ENCODE peak calls at places on chromosomes 7 and 10, in four cellular contexts. P, F, X and C are unnamed samples.

GRCh38 chr10:44437837-44438752 is 53.2 kb upstream of the CXCL12 start:
- DNase-seq in P (no peak), F (no peak), X (no peak), C (no peak)

GRCh38 chr7:25034136-25034535 is 54.2 kb upstream of the OSBPL3 start:
- DNase-seq in P (no peak), F (no peak), X (no peak), C (peak)

GRCh38 chr10:121078036-121078435 is 226.9 kb downstream of the WDR11 start:
- DNase-seq in P (no peak), F (no peak), X (peak), C (no peak)

GRCh38 chr10:84308481-84309304 is 19.7 kb upstream of the CCSER2 start:
- DNase-seq in P (peak), F (peak), X (peak), C (peak)

GRCh38 chr7:144670251-144670650 is 165.6 kb downstream of the TPK1 start:
- DNase-seq in P (peak), F (no peak), X (no peak), C (no peak)

GRCh38 chr10:67077376-67077775 is 151.5 kb downstream of the LRRTM3 start:
- DNase-seq in P (no peak), F (no peak), X (no peak), C (no peak)

GRCh38 chr7:121480058-121480457 is 84.0 kb upstream of the FAM3C start:
- DNase-seq in P (no peak), F (no peak), X (no peak), C (no peak)

GRCh38 chr10:71698737-71699136 is 20.8 kb downstream of the C10orf105 start:
- DNase-seq in P (no peak), F (no peak), X (no peak), C (no peak)

GRCh38 chr10:35607475-35608316 is 2.6 kb downstream of the GJD4 start:
- DNase-seq in P (no peak), F (no peak), X (no peak), C (peak)

GRCh38 chr10:60172363-60172990 is 217.2 kb downstream of the ANK3 start:
- DNase-seq in P (no peak), F (no peak), X (no peak), C (no peak)

GRCh38 chr10:101690461-101690860 is 4.5 kb downstream of the FBXW4 start:
- DNase-seq in P (no peak), F (no peak), X (no peak), C (no peak)

GRCh38 chr10:110893559-110894179 is 21.9 kb downstream of the PDCD4 start:
- DNase-seq in P (peak), F (no peak), X (peak), C (peak)

GRCh38 chr10:97726636-97727178 is 10.2 kb upstream of the ZFYVE27 start:
- DNase-seq in P (no peak), F (no peak), X (no peak), C (no peak)

GRCh38 chr7:131363719-131364118 is 36.0 kb downstream of the MKLN1 start:
- DNase-seq in P (no peak), F (no peak), X (peak), C (no peak)

GRCh38 chr7:69364814-69365587 is 233.3 kb upstream of the AUTS2 start:
- DNase-seq in P (no peak), F (no peak), X (peak), C (no peak)

GRCh38 chr10:94093286-94093905 is 99.7 kb downstream of the PLCE1 start:
- DNase-seq in P (no peak), F (no peak), X (no peak), C (no peak)

GRCh38 chr10:126663328-126663727 is 7.2 kb downstream of the C10orf90 start:
- DNase-seq in P (no peak), F (no peak), X (no peak), C (peak)

GRCh38 chr10:97508342-97508741 is 9.6 kb downstream of the UBTD1 start:
- DNase-seq in P (no peak), F (no peak), X (no peak), C (no peak)

GRCh38 chr7:148474421-148474820 is 116.1 kb upstream of the C7orf33 start:
- DNase-seq in P (no peak), F (no peak), X (no peak), C (no peak)

GRCh38 chr10:117684673-117685211 is 142.2 kb downstream of the EMX2 start:
- DNase-seq in P (no peak), F (no peak), X (peak), C (no peak)

GRCh38 chr10:101845903-101846302 is 2.3 kb upstream of the KCNIP2 start:
- DNase-seq in P (no peak), F (no peak), X (no peak), C (no peak)

GRCh38 chr10:6713716-6714115 is 133.6 kb upstream of the PRKCQ start:
- DNase-seq in P (peak), F (no peak), X (no peak), C (peak)

GRCh38 chr7:112067205-112067604 is 139.0 kb downstream of the DOCK4 start:
- DNase-seq in P (no peak), F (no peak), X (no peak), C (no peak)

GRCh38 chr10:121217331-121217730 is 366.2 kb downstream of the WDR11 start:
- DNase-seq in P (no peak), F (no peak), X (peak), C (no peak)

GRCh38 chr10:124647421-124648130 is 96.6 kb downstream of the FAM53B start:
- DNase-seq in P (peak), F (peak), X (no peak), C (peak)

GRCh38 chr7:149595541-149595940 is 97.9 kb upstream of the ZNF746 start:
- DNase-seq in P (no peak), F (no peak), X (no peak), C (no peak)

GRCh38 chr10:47020491-47020890 is 109.3 kb downstream of the PTPN20 start:
- DNase-seq in P (no peak), F (no peak), X (no peak), C (peak)

GRCh38 chr10:821322-821721 is 110.2 kb downstream of the LARP4B start:
- DNase-seq in P (no peak), F (no peak), X (no peak), C (no peak)

GRCh38 chr7:134460000-134460399 is 1.1 kb upstream of the AKR1B1 start:
- DNase-seq in P (no peak), F (no peak), X (no peak), C (no peak)

GRCh38 chr10:110488124-110488681 is 9.5 kb upstream of the DUSP5 start:
- DNase-seq in P (no peak), F (no peak), X (no peak), C (no peak)

GRCh38 chr10:89184638-89185037 is 22.5 kb downstream of the CH25H start:
- DNase-seq in P (no peak), F (no peak), X (no peak), C (no peak)

GRCh38 chr10:130021373-130021950 is 57.4 kb upstream of the EBF3 start:
- DNase-seq in P (no peak), F (no peak), X (no peak), C (no peak)

GRCh38 chr7:66167773-66168367 is 37.3 kb upstream of the TPST1 start:
- DNase-seq in P (no peak), F (no peak), X (peak), C (no peak)